ENCODE peak calls at places on chromosomes 6 and 20, in six cellular contexts. G is CD4-positive, alpha-beta memory T cell; H is breast epithelium; U is RPMI7951; S is GM20000; R is fibroblast of pulmonary artery. X is an unnamed sample.
A peak's percentile ranks its signal among the peaks of the same experiment; 100 is the strongest.

GRCh38 chr6:40947876-40948514 is 91.0 kb downstream of the UNC5CL start:
- DNase-seq in S (no peak), G (no peak), U (peak; percentile 76), H (no peak), R (peak; percentile 65), X (no peak)

GRCh38 chr6:31090275-31090972 is 22.0 kb downstream of the C6orf15 start:
- DNase-seq in G (no peak), S (no peak), H (no peak), R (no peak), U (no peak), X (no peak)

GRCh38 chr20:16803965-16804792 is 56.0 kb downstream of the OTOR start:
- DNase-seq in S (peak; percentile 46), G (peak; percentile 13), R (peak; percentile 53), U (peak; percentile 50), H (no peak), X (peak; percentile 54)

GRCh38 chr20:47741669-47742345 is 43.5 kb downstream of the SULF2 start:
- DNase-seq in S (no peak), H (no peak), G (no peak), R (no peak), U (no peak), X (no peak)

GRCh38 chr6:52574709-52575489 is 2.0 kb downstream of the TRAM2 start:
- DNase-seq in U (peak; percentile 91), G (peak; percentile 78), S (peak; percentile 76), R (peak; percentile 36), H (no peak), X (peak; percentile 68)

GRCh38 chr6:169864148-169865030 is 113.0 kb downstream of the ERMARD start:
- DNase-seq in U (no peak), G (no peak), H (no peak), S (no peak), R (no peak), X (no peak)

GRCh38 chr6:152236370-152237097 is 400.6 kb downstream of the SYNE1 start:
- DNase-seq in R (no peak), U (no peak), H (no peak), S (no peak), G (no peak), X (no peak)

GRCh38 chr6:153503810-153504209 is 372.7 kb upstream of the RGS17 start:
- DNase-seq in U (peak; percentile 1), H (no peak), S (no peak), R (no peak), G (no peak), X (no peak)

GRCh38 chr20:22474215-22474614 is 110.2 kb downstream of the FOXA2 start:
- DNase-seq in U (no peak), R (no peak), H (no peak), G (no peak), S (no peak), X (no peak)

GRCh38 chr6:11650711-11651110 is 113.2 kb downstream of the TMEM170B start:
- DNase-seq in U (no peak), G (no peak), R (peak; percentile 60), H (no peak), S (no peak), X (peak; percentile 3)

GRCh38 chr6:80643881-80644280 is 537.4 kb downstream of the BCKDHB start:
- DNase-seq in R (no peak), U (no peak), S (no peak), G (no peak), H (no peak), X (no peak)

GRCh38 chr20:41009960-41010359 is 18.7 kb upstream of the TOP1 start:
- DNase-seq in R (peak; percentile 23), G (no peak), S (no peak), U (no peak), H (no peak), X (no peak)

GRCh38 chr6:44000164-44000842 is 126.9 kb downstream of the MRPL14 start:
- DNase-seq in U (no peak), G (no peak), H (no peak), S (peak; percentile 82), R (no peak), X (peak; percentile 70)

GRCh38 chr6:84504025-84504424 is 260.4 kb downstream of the TBX18 start:
- DNase-seq in G (no peak), H (no peak), R (no peak), S (no peak), U (no peak), X (no peak)

GRCh38 chr6:17419189-17419575 is 25.8 kb downstream of the CAP2 start:
- DNase-seq in R (peak; percentile 13), G (no peak), U (no peak), H (no peak), S (no peak), X (no peak)

GRCh38 chr6:6564154-6564553 is 24.4 kb upstream of the LY86 start:
- DNase-seq in S (no peak), U (no peak), H (no peak), G (no peak), R (no peak), X (no peak)

GRCh38 chr6:116101790-116102189 is 1.1 kb downstream of the NT5DC1 start:
- DNase-seq in S (no peak), H (no peak), U (no peak), R (no peak), G (no peak), X (no peak)

GRCh38 chr6:55456016-55456415 is 123.0 kb downstream of the HMGCLL1 start:
- DNase-seq in S (no peak), R (no peak), U (no peak), H (no peak), G (no peak), X (no peak)

GRCh38 chr6:163457637-163458561 is 43.4 kb downstream of the QKI start:
- DNase-seq in H (no peak), G (no peak), U (peak; percentile 84), S (no peak), R (peak; percentile 93), X (no peak)

GRCh38 chr6:131846905-131847304 is 39.1 kb downstream of the ENPP1 start:
- DNase-seq in H (no peak), G (no peak), S (no peak), U (no peak), R (no peak), X (no peak)

GRCh38 chr20:35988910-35989463 is 20.6 kb downstream of the CNBD2 start:
- DNase-seq in U (peak; percentile 47), H (no peak), S (no peak), R (no peak), G (no peak), X (no peak)

GRCh38 chr20:56014998-56015397 is 9.7 kb upstream of the CBLN4 start:
- DNase-seq in H (no peak), U (no peak), R (no peak), S (no peak), G (no peak), X (no peak)

GRCh38 chr6:73388800-73389512 is 5.7 kb upstream of the DDX43 start:
- DNase-seq in G (peak; percentile 43), R (peak; percentile 67), H (no peak), U (peak; percentile 67), S (peak; percentile 78), X (peak; percentile 76)

GRCh38 chr20:49481116-49481515 is 1.4 kb downstream of the KCNB1 start:
- DNase-seq in U (no peak), H (no peak), R (no peak), S (no peak), G (no peak), X (no peak)

X was measured in GM10248.